ENCODE peak calls at places on chromosomes 12 and 14, in five cellular contexts. One of them, this sample, is unnamed.
A peak's percentile ranks its signal among the peaks of the same experiment; 100 is the strongest.

GRCh38 chr14:90874599-90874998 is 58.4 kb upstream of the TTC7B start:
- DNase-seq in HCT116: no peak
- DNase-seq in K562: no peak
- DNase-seq in GM12878: no peak
- DNase-seq in HepG2: no peak
- DNase-seq in this sample: no peak

GRCh38 chr14:74963705-74964271 is 8.4 kb upstream of the PGF start:
- DNase-seq in GM12878: no peak
- DNase-seq in K562: no peak
- DNase-seq in HCT116: no peak
- DNase-seq in HepG2: no peak
- DNase-seq in this sample: no peak

GRCh38 chr12:57261385-57261784 is 10.4 kb upstream of the STAC3 start:
- DNase-seq in HepG2: no peak
- DNase-seq in K562: no peak
- DNase-seq in GM12878: no peak
- DNase-seq in HCT116: no peak
- DNase-seq in this sample: no peak

GRCh38 chr12:77477907-77478533 is 352.7 kb upstream of the NAV3 start:
- DNase-seq in K562: no peak
- DNase-seq in GM12878: no peak
- DNase-seq in HepG2: no peak
- DNase-seq in HCT116: no peak
- DNase-seq in this sample: no peak

GRCh38 chr12:46977976-46978375 is 101.4 kb upstream of the PCED1B start:
- DNase-seq in K562: no peak
- DNase-seq in HepG2: no peak
- DNase-seq in HCT116: no peak
- DNase-seq in GM12878: no peak
- DNase-seq in this sample: no peak

GRCh38 chr14:61751475-61751989 is 10.7 kb upstream of the SNAPC1 start:
- DNase-seq in HCT116: no peak
- DNase-seq in GM12878: no peak
- DNase-seq in HepG2: no peak
- DNase-seq in K562: no peak
- DNase-seq in this sample: no peak

GRCh38 chr12:4824415-4824814 is 85.3 kb upstream of the KCNA1 start:
- DNase-seq in K562: no peak
- DNase-seq in HepG2: no peak
- DNase-seq in HCT116: no peak
- DNase-seq in GM12878: no peak
- DNase-seq in this sample: no peak

GRCh38 chr12:91222746-91223145 is 40.1 kb upstream of the DCN start:
- DNase-seq in HCT116: no peak
- DNase-seq in HepG2: no peak
- DNase-seq in GM12878: no peak
- DNase-seq in K562: no peak
- DNase-seq in this sample: no peak

GRCh38 chr12:46473634-46474201 is 101.1 kb upstream of the SLC38A2 start:
- DNase-seq in HCT116: peak; percentile 87
- DNase-seq in K562: peak; percentile 56
- DNase-seq in HepG2: peak; percentile 95
- DNase-seq in GM12878: peak; percentile 51
- DNase-seq in this sample: peak; percentile 15

GRCh38 chr12:52901715-52902541 is 2.9 kb downstream of the KRT8 start:
- DNase-seq in HepG2: no peak
- DNase-seq in HCT116: no peak
- DNase-seq in GM12878: no peak
- DNase-seq in K562: no peak
- DNase-seq in this sample: no peak

GRCh38 chr14:72643317-72643801 is 250.5 kb downstream of the DPF3 start:
- DNase-seq in K562: no peak
- DNase-seq in HCT116: no peak
- DNase-seq in HepG2: no peak
- DNase-seq in GM12878: no peak
- DNase-seq in this sample: no peak

GRCh38 chr12:63164911-63165310 is 13.9 kb upstream of the AVPR1A start:
- DNase-seq in K562: no peak
- DNase-seq in GM12878: no peak
- DNase-seq in HepG2: no peak
- DNase-seq in HCT116: no peak
- DNase-seq in this sample: no peak

GRCh38 chr12:105109465-105110212 is 2.1 kb downstream of the WASHC4 start:
- DNase-seq in HepG2: no peak
- DNase-seq in GM12878: peak; percentile 51
- DNase-seq in K562: no peak
- DNase-seq in HCT116: no peak
- DNase-seq in this sample: no peak
- TF ChIP-seq ZBTB33 in HepG2: no peak
- TF ChIP-seq ZBTB33 in GM12878: no peak
- TF ChIP-seq ZBTB33 in K562: no peak
- TF ChIP-seq ZBTB33 in HCT116: no peak
- TF ChIP-seq ZBTB33 in this sample: no peak

GRCh38 chr12:27284751-27285150 is 40.7 kb downstream of the STK38L start:
- DNase-seq in GM12878: peak; percentile 89
- DNase-seq in HepG2: no peak
- DNase-seq in HCT116: no peak
- DNase-seq in K562: no peak
- DNase-seq in this sample: no peak
- TF ChIP-seq SIN3A in GM12878: no peak
- TF ChIP-seq SIN3A in HepG2: no peak
- TF ChIP-seq SIN3A in HCT116: no peak
- TF ChIP-seq SIN3A in K562: no peak
- TF ChIP-seq SIN3A in this sample: no peak

GRCh38 chr14:31057701-31058364 is 31.7 kb upstream of the STRN3 start:
- DNase-seq in HepG2: no peak
- DNase-seq in HCT116: no peak
- DNase-seq in GM12878: no peak
- DNase-seq in K562: no peak
- DNase-seq in this sample: no peak

GRCh38 chr14:31060253-31060875 is 34.2 kb upstream of the STRN3 start:
- DNase-seq in K562: no peak
- DNase-seq in HCT116: no peak
- DNase-seq in GM12878: no peak
- DNase-seq in HepG2: no peak
- DNase-seq in this sample: no peak

GRCh38 chr14:31057035-31057434 is 30.9 kb upstream of the STRN3 start:
- DNase-seq in HCT116: no peak
- DNase-seq in K562: no peak
- DNase-seq in GM12878: no peak
- DNase-seq in HepG2: no peak
- DNase-seq in this sample: no peak

DNA sequence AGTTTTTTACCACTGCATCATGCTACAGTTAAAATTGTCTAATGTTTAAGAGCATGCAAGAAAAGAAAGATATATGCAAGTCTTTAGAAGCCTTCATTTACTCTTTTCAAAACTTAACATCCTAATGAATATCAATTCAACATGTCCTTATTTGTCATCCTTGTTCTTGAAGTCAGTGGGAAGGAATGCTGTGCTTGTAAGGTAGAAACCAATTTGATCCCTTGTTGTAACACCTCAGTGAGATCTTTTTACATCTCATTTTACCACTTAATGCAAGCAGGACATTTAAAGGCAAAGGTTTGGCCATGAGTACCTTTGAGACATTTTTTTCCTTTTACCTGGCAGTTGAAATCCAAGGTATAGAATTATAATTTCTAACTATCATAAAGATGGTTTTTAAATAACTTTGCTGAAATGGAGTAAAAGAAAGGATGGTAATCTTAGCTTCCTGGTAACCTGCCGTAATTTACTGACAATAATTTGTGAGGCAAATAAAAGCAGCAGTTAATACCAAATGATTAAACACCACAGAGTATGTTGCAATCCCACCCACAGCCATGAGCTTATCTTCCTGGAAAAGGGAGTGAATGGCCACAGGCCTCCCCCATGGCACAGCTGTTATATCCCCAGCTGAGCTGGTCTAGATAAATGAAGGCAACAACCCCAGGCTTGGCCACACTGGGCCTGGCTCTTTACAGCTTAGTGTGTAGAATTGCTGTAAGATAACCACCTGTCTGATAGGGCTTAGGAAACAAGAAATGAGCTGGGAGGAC is 33.2 kb upstream of the STRN3 start:
- DNase-seq in K562: peak; percentile 83
- DNase-seq in HepG2: peak; percentile 70
- DNase-seq in GM12878: no peak
- DNase-seq in HCT116: no peak
- DNase-seq in this sample: no peak
- TF ChIP-seq ZBTB33 in K562: peak; percentile 48
- TF ChIP-seq ZBTB33 in HepG2: no peak
- TF ChIP-seq ZBTB33 in GM12878: no peak
- TF ChIP-seq ZBTB33 in HCT116: no peak
- TF ChIP-seq ZBTB33 in this sample: no peak

DNA sequence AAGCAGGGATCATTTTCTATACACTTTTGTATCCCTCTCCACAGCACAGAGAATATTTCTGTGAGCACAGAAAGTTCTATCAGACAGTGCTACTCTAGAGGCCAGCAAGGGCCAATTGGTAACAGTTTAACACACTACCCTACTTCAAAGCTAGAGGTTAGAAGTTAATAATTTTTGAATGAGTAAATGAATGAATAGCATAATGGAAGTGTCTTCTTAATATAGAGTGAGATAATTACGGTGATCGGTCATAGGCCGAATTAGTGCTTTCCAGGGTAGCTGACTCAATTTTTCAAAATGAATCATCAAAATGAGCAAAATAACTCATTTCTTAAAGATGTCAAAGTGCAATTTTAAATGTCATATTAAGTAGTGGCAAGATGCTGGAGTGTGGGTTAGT is 67.0 kb upstream of the CCDC198 start:
- DNase-seq in GM12878: peak; percentile 38
- DNase-seq in K562: no peak
- DNase-seq in HCT116: no peak
- DNase-seq in HepG2: no peak
- DNase-seq in this sample: no peak
- TF ChIP-seq SIN3A in GM12878: no peak
- TF ChIP-seq SIN3A in K562: no peak
- TF ChIP-seq SIN3A in HCT116: no peak
- TF ChIP-seq SIN3A in HepG2: no peak
- TF ChIP-seq SIN3A in this sample: no peak

DNA sequence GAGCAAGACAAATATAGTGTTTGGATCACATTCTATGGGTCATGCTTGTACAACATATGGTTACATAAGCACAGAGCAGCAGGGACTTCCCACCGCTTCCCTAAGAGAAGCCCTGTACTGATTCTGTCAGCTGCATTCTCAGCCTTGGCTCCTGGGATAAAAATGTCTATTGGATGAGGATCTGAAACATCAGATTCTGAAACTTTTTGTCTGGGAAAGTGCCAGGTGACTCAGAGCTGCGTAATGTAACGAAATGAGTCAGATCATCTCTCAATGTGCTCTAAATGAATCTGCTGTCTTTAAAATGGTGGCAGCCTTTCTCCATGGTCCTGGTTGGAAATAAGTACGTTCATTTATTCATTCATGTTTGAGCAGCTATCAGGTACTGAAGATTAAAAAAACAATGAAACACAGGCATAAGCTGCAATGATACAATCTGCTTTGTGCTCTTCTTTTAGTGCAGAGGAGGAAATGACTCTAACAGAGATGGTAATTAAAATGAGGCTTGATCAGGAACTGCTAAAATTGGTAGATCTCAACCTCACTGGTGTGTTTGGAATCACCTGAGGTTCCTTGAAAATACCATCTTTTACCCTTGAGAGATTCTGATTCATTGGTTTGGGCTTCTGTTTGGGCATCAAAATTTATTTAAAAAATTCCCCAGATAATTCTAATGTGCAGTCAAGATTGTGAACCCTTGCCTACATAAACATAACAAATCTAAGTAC is 99.1 kb upstream of the NAP1L1 start:
- DNase-seq in HepG2: peak; percentile 10
- DNase-seq in HCT116: peak; percentile 46
- DNase-seq in K562: peak; percentile 44
- DNase-seq in GM12878: peak; percentile 81
- DNase-seq in this sample: no peak
- TF ChIP-seq ZBTB33 in HepG2: no peak
- TF ChIP-seq ZBTB33 in HCT116: no peak
- TF ChIP-seq ZBTB33 in K562: no peak
- TF ChIP-seq ZBTB33 in GM12878: no peak
- TF ChIP-seq ZBTB33 in this sample: peak; percentile 50

GRCh38 chr12:105476616-105477015 is 146.1 kb downstream of the C12orf75 start:
- DNase-seq in K562: no peak
- DNase-seq in HepG2: no peak
- DNase-seq in HCT116: no peak
- DNase-seq in GM12878: peak; percentile 28
- DNase-seq in this sample: no peak
- TF ChIP-seq SIN3A in K562: no peak
- TF ChIP-seq SIN3A in HepG2: no peak
- TF ChIP-seq SIN3A in HCT116: no peak
- TF ChIP-seq SIN3A in GM12878: no peak
- TF ChIP-seq SIN3A in this sample: no peak

DNA sequence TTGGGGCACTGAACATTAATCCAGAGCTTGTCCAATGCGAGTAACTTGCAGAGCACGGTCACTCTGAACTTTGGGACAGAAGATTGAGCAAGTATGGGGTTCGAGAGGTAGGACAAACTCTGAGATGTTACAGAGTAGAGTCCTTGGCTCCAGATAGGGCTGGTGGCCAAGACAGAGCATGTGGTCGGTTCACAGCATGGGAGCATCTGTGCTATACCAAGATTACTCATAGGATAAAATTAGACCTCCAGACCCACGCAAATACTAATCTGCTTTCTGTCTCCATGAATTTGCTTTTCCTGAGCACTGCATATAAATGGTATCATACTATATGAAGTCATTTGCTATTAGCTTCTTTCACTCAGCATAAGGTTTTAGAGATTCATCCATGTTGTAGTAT is 93.4 kb upstream of the TBX5 start:
- DNase-seq in HCT116: no peak
- DNase-seq in GM12878: no peak
- DNase-seq in HepG2: no peak
- DNase-seq in K562: no peak
- DNase-seq in this sample: no peak
- TF ChIP-seq ZBTB33 in HCT116: no peak
- TF ChIP-seq ZBTB33 in GM12878: no peak
- TF ChIP-seq ZBTB33 in HepG2: no peak
- TF ChIP-seq ZBTB33 in K562: no peak
- TF ChIP-seq ZBTB33 in this sample: no peak

This sample was measured in SK-N-SH.